ENCODE peak calls at places on chromosomes 6 and 20, in nine cellular contexts. A is brain microvascular endothelial cell, U is epithelial cell of esophagus, G is tibial nerve, W is heart right ventricle, X is RWPE1, C is GM10248, Q is breast epithelium, O is stomach. E is an unnamed sample.

GRCh38 chr6:125301435-125302391 is at the start of gene HDDC2:
- DNase-seq in X (peak; percentile 62), C (peak; percentile 78), O (peak; percentile 78), W (peak; percentile 84), A (peak; percentile 44), G (peak; percentile 35), Q (peak; percentile 34), U (peak; percentile 57), E (peak; percentile 82)

GRCh38 chr6:116531675-116532570 is 13.6 kb downstream of the TRAPPC3L start:
- DNase-seq in W (peak; percentile 5), A (peak; percentile 82), Q (no peak), O (peak; percentile 56), G (peak; percentile 88), X (peak; percentile 57), C (peak; percentile 58), U (peak; percentile 69), E (peak; percentile 66)

GRCh38 chr6:14863896-14864850 is 381.7 kb upstream of the JARID2 start:
- DNase-seq in Q (no peak), U (no peak), C (no peak), X (no peak), G (no peak), W (no peak), A (no peak), O (no peak), E (no peak)

GRCh38 chr20:32681175-32682084 is 7.7 kb upstream of the C20orf203 start:
- DNase-seq in C (no peak), X (peak; percentile 85), O (no peak), G (no peak), W (no peak), U (peak; percentile 88), Q (no peak), A (no peak), E (no peak)

GRCh38 chr6:160132776-160133338 is 11.2 kb downstream of the SLC22A1 start:
- DNase-seq in X (peak; percentile 25), U (peak; percentile 57), W (no peak), C (no peak), G (no peak), Q (no peak), A (peak; percentile 25), O (peak; percentile 20), E (no peak)

GRCh38 chr6:158662607-158663464 is 13.0 kb downstream of the SYTL3 start:
- DNase-seq in A (no peak), G (no peak), O (no peak), C (no peak), Q (no peak), W (no peak), U (no peak), X (no peak), E (no peak)

GRCh38 chr20:42986143-42986773 is 203.4 kb downstream of the PTPRT start:
- DNase-seq in W (no peak), G (no peak), X (no peak), Q (peak; percentile 26), U (no peak), A (no peak), O (no peak), C (no peak), E (no peak)

GRCh38 chr6:18362058-18362561 is 25.0 kb upstream of the RNF144B start:
- DNase-seq in A (peak; percentile 84), X (peak; percentile 34), U (peak; percentile 94), Q (no peak), C (no peak), O (no peak), W (no peak), G (no peak), E (no peak)

GRCh38 chr6:139708342-139709199 is 334.1 kb upstream of the CITED2 start:
- DNase-seq in Q (no peak), U (peak; percentile 39), G (no peak), A (peak; percentile 88), X (peak; percentile 20), O (no peak), C (no peak), W (no peak), E (no peak)

GRCh38 chr6:90416322-90416721 is 119.7 kb upstream of the BACH2 start:
- DNase-seq in U (no peak), X (no peak), A (no peak), W (no peak), C (no peak), Q (no peak), O (no peak), G (no peak), E (no peak)

GRCh38 chr6:236519-236918 is 55.8 kb upstream of the DUSP22 start:
- DNase-seq in X (no peak), O (no peak), W (no peak), A (no peak), C (no peak), Q (no peak), G (no peak), U (no peak), E (no peak)

GRCh38 chr20:6008254-6008653 is 45.6 kb downstream of the LRRN4 start:
- DNase-seq in U (peak; percentile 98), Q (peak; percentile 45), A (peak; percentile 77), G (peak; percentile 58), W (peak; percentile 18), C (no peak), O (peak; percentile 64), X (peak; percentile 86), E (no peak)

GRCh38 chr20:47468290-47469050 is 33.2 kb upstream of the NCOA3 start:
- DNase-seq in Q (no peak), C (peak; percentile 47), G (no peak), O (peak; percentile 67), U (no peak), W (no peak), A (no peak), X (no peak), E (no peak)

GRCh38 chr6:28816909-28817807 is 106.6 kb downstream of the TRIM27 start:
- DNase-seq in Q (no peak), A (peak; percentile 90), X (no peak), G (no peak), W (no peak), U (peak; percentile 82), O (no peak), C (no peak), E (no peak)

GRCh38 chr6:150236114-150236513 is 93.3 kb downstream of the PPP1R14C start:
- DNase-seq in W (no peak), G (no peak), X (no peak), Q (no peak), U (no peak), A (no peak), C (no peak), O (no peak), E (no peak)
- TF ChIP-seq CTCF in W (no peak), G (no peak), X (no peak), Q (no peak), U (no peak), A (no peak), C (no peak), O (no peak), E (no peak)

GRCh38 chr6:150925655-150925928 is 60.1 kb downstream of the MTHFD1L start:
- DNase-seq in G (no peak), C (no peak), Q (no peak), O (no peak), W (no peak), U (no peak), A (no peak), X (no peak), E (no peak)

GRCh38 chr6:150930816-150931215 is 65.3 kb downstream of the MTHFD1L start:
- DNase-seq in G (no peak), C (no peak), O (no peak), U (no peak), A (peak; percentile 76), Q (no peak), X (no peak), W (no peak), E (no peak)

GRCh38 chr6:150929403-150929802 is 63.9 kb downstream of the MTHFD1L start:
- DNase-seq in Q (no peak), X (no peak), U (no peak), A (no peak), W (no peak), C (no peak), O (no peak), G (no peak), E (no peak)

GRCh38 chr6:150924808-150925654 is 59.5 kb downstream of the MTHFD1L start:
- DNase-seq in O (no peak), A (peak; percentile 48), C (no peak), X (no peak), G (peak; percentile 24), W (no peak), Q (no peak), U (no peak), E (no peak)

GRCh38 chr6:150928882-150929281 is 63.4 kb downstream of the MTHFD1L start:
- DNase-seq in C (peak; percentile 39), U (no peak), G (no peak), O (no peak), W (no peak), A (no peak), Q (no peak), X (no peak), E (no peak)
- TF ChIP-seq CTCF in C (peak; percentile 53), U (peak; percentile 33), G (no peak), O (no peak), W (peak; percentile 9), A (peak; percentile 67), Q (no peak), X (no peak), E (no peak)

DNA sequence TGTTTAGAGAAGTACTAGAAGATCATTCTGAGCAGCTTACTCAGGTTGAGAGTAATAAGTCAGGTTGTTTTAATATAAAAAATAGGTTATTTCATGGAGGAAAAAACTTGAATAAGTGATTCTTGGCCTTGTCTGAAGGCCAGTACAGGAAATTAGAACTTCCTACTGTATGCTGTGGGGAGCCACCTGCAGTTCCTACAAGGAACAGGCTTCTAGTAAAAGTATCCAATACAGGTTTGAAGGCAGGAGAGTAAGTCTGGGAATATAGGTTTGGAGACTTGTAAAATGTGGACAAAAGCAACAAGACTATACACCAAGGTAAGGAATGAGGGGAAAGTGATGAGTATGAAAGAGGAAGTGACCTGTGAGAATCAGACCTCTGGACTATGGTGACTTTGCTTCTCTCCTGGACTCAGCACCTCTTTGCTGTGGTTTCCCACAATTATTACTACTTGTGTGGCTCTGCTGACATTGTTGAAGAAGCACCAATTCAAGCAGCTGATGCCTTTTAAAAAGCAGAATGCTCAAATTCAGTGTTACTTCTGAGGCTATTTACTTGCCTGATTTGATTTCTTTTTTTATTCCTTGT is 278.6 kb downstream of the TBC1D7 start:
- DNase-seq in Q (no peak), G (no peak), U (no peak), O (no peak), C (no peak), W (no peak), A (no peak), X (no peak), E (no peak)
- TF ChIP-seq CTCF in Q (no peak), G (no peak), U (peak; percentile 12), O (no peak), C (no peak), W (peak; percentile 37), A (no peak), X (no peak), E (no peak)

DNA sequence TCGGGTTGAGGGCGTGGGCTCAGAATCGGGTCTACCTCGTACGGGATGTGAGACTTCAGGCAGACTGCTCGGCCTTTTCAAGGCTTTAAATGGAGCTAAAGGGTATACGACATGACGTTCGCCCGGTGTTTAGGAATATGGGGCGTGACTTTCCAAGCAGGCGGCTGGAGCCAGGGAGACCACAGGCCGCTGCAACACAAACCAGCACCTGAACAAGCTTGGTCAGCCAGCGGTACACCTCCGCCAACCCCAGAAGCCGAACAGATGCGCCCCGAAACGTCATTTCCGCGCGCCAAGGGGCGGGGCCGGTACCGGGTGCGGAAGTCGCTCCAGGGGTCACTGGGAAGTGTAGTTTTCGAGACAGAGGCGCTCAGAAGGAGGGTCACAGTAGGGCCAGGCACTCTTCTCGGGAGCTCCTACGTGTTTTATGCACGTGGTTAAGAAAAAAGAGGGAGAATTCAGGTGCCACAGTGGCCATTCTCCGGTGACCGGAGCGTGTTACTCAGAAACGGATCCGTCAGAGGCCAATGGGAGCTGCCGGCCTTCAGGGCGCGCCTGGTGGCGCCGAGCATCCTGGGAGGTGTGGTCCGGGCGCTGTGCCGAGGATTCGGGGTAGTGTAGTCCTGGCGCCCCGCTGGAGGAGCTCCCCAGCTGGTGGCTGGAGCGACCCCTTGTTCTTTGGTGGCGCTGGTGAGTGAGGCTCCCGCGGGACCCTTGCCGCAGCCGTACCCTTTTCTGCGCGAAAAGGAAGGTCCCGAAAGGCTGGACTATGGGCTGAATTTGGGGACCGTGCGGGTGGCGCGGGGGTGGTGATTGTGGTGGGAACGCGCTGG is at the start of gene ZNF133:
- DNase-seq in U (peak; percentile 97), X (peak; percentile 97), C (peak; percentile 93), G (peak; percentile 97), W (peak; percentile 96), Q (peak; percentile 97), O (peak; percentile 99), A (peak; percentile 93), E (peak; percentile 99)
- TF ChIP-seq CTCF in U (no peak), X (no peak), C (peak; percentile 19), G (peak; percentile 49), W (no peak), Q (no peak), O (no peak), A (peak; percentile 20), E (no peak)